ENCODE peak calls at places on chromosomes 11 and 22, in four cellular contexts. G, I, H and F are unnamed samples.

GRCh38 chr11:94834931-94835330 is 66.8 kb downstream of the AMOTL1 start:
- DNase-seq in G (no peak), H (peak; percentile 60), I (no peak), F (no peak)

GRCh38 chr22:38751422-38752346 is 4.1 kb downstream of the SUN2 start:
- DNase-seq in G (no peak), I (no peak), H (no peak), F (no peak)

GRCh38 chr11:196786-197731 is 4.2 kb downstream of the SCGB1C1 start:
- DNase-seq in I (no peak), H (no peak), G (no peak), F (no peak)

GRCh38 chr11:72430743-72431570 is 3.4 kb downstream of the CLPB start:
- DNase-seq in I (peak; percentile 74), G (no peak), H (peak; percentile 67), F (peak; percentile 52)

GRCh38 chr11:129503646-129504045 is 128.0 kb downstream of the BARX2 start:
- DNase-seq in I (no peak), G (no peak), H (no peak), F (no peak)

GRCh38 chr22:17112491-17113042 is 8.6 kb downstream of the TMEM121B start:
- DNase-seq in I (no peak), H (no peak), G (no peak), F (no peak)

GRCh38 chr11:27391336-27392015 is 28.5 kb upstream of the CCDC34 start:
- DNase-seq in G (peak; percentile 24), I (no peak), H (no peak), F (no peak)

GRCh38 chr11:19978668-19979518 is 181.4 kb downstream of the DBX1 start:
- DNase-seq in H (peak; percentile 86), G (no peak), I (no peak), F (no peak)

GRCh38 chr22:19723165-19723989 is at the start of gene GP1BB:
- DNase-seq in G (no peak), I (no peak), H (no peak), F (no peak)

GRCh38 chr11:14858404-14858803 is 33.6 kb downstream of the CYP2R1 start:
- DNase-seq in H (no peak), I (no peak), G (no peak), F (no peak)

GRCh38 chr11:69240332-69241074 is 53.5 kb upstream of the MYEOV start:
- DNase-seq in H (peak; percentile 25), I (no peak), G (no peak), F (no peak)

GRCh38 chr22:16987822-16988221 is 20.2 kb downstream of the GAB4 start:
- DNase-seq in I (no peak), G (no peak), H (no peak), F (no peak)

GRCh38 chr11:613369-613968 is 2.3 kb downstream of the IRF7 start:
- DNase-seq in G (peak; percentile 63), H (peak; percentile 30), I (peak; percentile 88), F (peak; percentile 81)

GRCh38 chr11:75986966-75987365 is 172.0 kb downstream of the UVRAG start:
- DNase-seq in G (no peak), H (no peak), I (no peak), F (no peak)

GRCh38 chr11:79439893-79440450 is 858 bp downstream of the TENM4 start:
- DNase-seq in G (peak; percentile 55), H (no peak), I (peak; percentile 76), F (no peak)

GRCh38 chr11:10305964-10306918 is 1.4 kb downstream of the ADM start:
- DNase-seq in G (no peak), I (peak; percentile 64), H (no peak), F (no peak)

GRCh38 chr22:50569896-50570535 is 7.3 kb upstream of the SYCE3 start:
- DNase-seq in I (no peak), G (no peak), H (no peak), F (no peak)

GRCh38 chr11:130781906-130782305 is 134.4 kb downstream of the SNX19 start:
- DNase-seq in I (no peak), G (no peak), H (peak; percentile 28), F (no peak)

GRCh38 chr22:37893583-37893983 is 12.5 kb upstream of the MICALL1 start:
- DNase-seq in G (no peak), H (no peak), I (no peak), F (no peak)

GRCh38 chr11:64359712-64360402 is 895 bp downstream of the RPS6KA4 start:
- DNase-seq in G (no peak), I (peak; percentile 67), H (no peak), F (no peak)

GRCh38 chr22:46428602-46429326 is 93.2 kb downstream of the TRMU start:
- DNase-seq in H (no peak), I (no peak), G (no peak), F (no peak)

GRCh38 chr11:104934594-104934993 is 33.8 kb downstream of the CASP4 start:
- DNase-seq in G (no peak), I (no peak), H (no peak), F (no peak)

GRCh38 chr11:113317297-113317696 is 2.9 kb downstream of the TTC12 start:
- DNase-seq in G (no peak), I (no peak), H (no peak), F (no peak)

GRCh38 chr11:120546312-120547205 is 35.0 kb downstream of the GRIK4 start:
- DNase-seq in I (no peak), H (peak; percentile 86), G (no peak), F (peak; percentile 57)

GRCh38 chr11:69642549-69642912 is 1.6 kb downstream of the CCND1 start:
- DNase-seq in G (no peak), I (peak; percentile 57), H (no peak), F (no peak)

GRCh38 chr11:20355221-20356219 is 8.0 kb upstream of the HTATIP2 start:
- DNase-seq in I (peak; percentile 56), H (peak; percentile 48), G (no peak), F (peak; percentile 64)

GRCh38 chr22:44369241-44369652 is 56.5 kb upstream of the SHISAL1 start:
- DNase-seq in I (no peak), G (no peak), H (no peak), F (no peak)

GRCh38 chr22:46031561-46031960 is 54.6 kb upstream of the WNT7B start:
- DNase-seq in I (no peak), G (no peak), H (no peak), F (no peak)

GRCh38 chr11:87397250-87397649 is 359.5 kb downstream of the TMEM135 start:
- DNase-seq in G (no peak), I (no peak), H (no peak), F (no peak)

GRCh38 chr11:36454551-36454950 is 55.5 kb downstream of the TRAF6 start:
- DNase-seq in H (no peak), I (no peak), G (no peak), F (no peak)

GRCh38 chr11:64900263-64900678 is 16.7 kb downstream of the ATG2A start:
- DNase-seq in H (no peak), I (no peak), G (no peak), F (no peak)

GRCh38 chr11:119671561-119672015 is 57.4 kb downstream of the NECTIN1 start:
- DNase-seq in G (no peak), I (peak; percentile 83), H (peak; percentile 65), F (no peak)

GRCh38 chr11:74726547-74727182 is 4.6 kb downstream of the CHRDL2 start:
- DNase-seq in I (peak; percentile 87), H (peak; percentile 75), G (peak; percentile 59), F (peak; percentile 56)

GRCh38 chr11:74519719-74520118 is 26.2 kb upstream of the LIPT2 start:
- DNase-seq in G (no peak), H (no peak), I (no peak), F (no peak)

GRCh38 chr22:39426380-39427043 is 26.9 kb downstream of the TAB1 start:
- DNase-seq in G (no peak), I (no peak), H (no peak), F (no peak)

GRCh38 chr11:128598755-128599154 is 11.4 kb upstream of the ETS1 start:
- DNase-seq in H (peak; percentile 42), G (no peak), I (no peak), F (no peak)

GRCh38 chr22:31246687-31247086 is 34.6 kb downstream of the LIMK2 start:
- DNase-seq in H (no peak), I (no peak), G (no peak), F (no peak)

GRCh38 chr22:31243339-31244043 is 31.4 kb downstream of the LIMK2 start:
- DNase-seq in I (no peak), H (no peak), G (no peak), F (no peak)

GRCh38 chr22:31244943-31245451 is 32.9 kb downstream of the LIMK2 start:
- DNase-seq in H (no peak), I (no peak), G (no peak), F (no peak)

GRCh38 chr22:31241936-31242335 is 29.8 kb downstream of the LIMK2 start:
- DNase-seq in I (no peak), H (peak; percentile 78), G (no peak), F (no peak)

GRCh38 chr22:31244044-31244942 is 32.2 kb downstream of the LIMK2 start:
- DNase-seq in G (no peak), I (peak; percentile 31), H (peak; percentile 91), F (no peak)
- H3K4me3 ChIP-seq in G (no peak overlapping the region), I (no peak overlapping the region), H (no peak overlapping the region), F (no peak overlapping the region)

GRCh38 chr11:32790916-32791315 is 3.5 kb downstream of the CCDC73 start:
- DNase-seq in G (no peak), I (no peak), H (no peak), F (no peak)

GRCh38 chr11:32794439-32794838 is at the start of gene CCDC73:
- DNase-seq in I (peak; percentile 0), G (no peak), H (no peak), F (no peak)

GRCh38 chr11:32796425-32796824 is 2.0 kb upstream of the CCDC73 start:
- DNase-seq in H (no peak), I (no peak), G (no peak), F (no peak)

GRCh38 chr11:32792111-32792947 is 2.1 kb downstream of the CCDC73 start:
- DNase-seq in G (no peak), H (no peak), I (no peak), F (no peak)

GRCh38 chr11:32792948-32793475 is 1.4 kb downstream of the CCDC73 start:
- DNase-seq in G (peak; percentile 27), H (peak; percentile 45), I (peak; percentile 39), F (peak; percentile 41)
- H3K4me3 ChIP-seq in G (no peak overlapping the region), H (no peak overlapping the region), I (peak overlapping the region; percentile 18), F (no peak overlapping the region)

DNA sequence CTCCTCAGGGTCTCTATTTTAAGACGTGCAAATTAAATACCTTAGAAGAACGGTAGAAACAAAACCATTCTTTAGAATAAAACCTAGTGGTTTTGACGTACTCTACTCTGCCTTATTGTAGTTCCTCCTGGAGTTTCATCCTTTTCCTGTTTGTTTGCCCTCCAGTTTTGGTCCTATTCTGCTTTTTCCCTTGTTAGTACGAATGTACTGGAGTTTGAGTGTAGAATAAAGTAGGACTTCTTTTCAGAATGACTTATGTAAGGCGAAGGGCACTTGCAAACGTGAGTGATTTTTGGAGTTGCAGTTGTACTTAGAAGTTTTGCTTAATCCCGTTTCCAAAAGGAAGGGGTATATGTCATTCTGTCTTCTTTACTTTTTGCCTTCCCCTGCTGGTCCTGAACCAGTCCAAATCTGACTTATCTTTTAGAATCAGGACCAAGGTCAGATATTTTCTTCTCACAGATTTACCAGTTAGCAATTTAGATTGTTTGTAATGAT is 1.4 kb downstream of the SIK2 start:
- DNase-seq in G (no peak), I (no peak), H (no peak), F (no peak)
- H3K4me3 ChIP-seq in G (peak overlapping the region; percentile 89), I (peak overlapping the region; percentile 95), H (peak overlapping the region; percentile 92), F (peak overlapping the region; percentile 92)

GRCh38 chr11:66674964-66675602 is 2.6 kb downstream of the RBM4B start:
- DNase-seq in H (no peak), G (no peak), I (no peak), F (no peak)
- H3K4me3 ChIP-seq in H (no peak overlapping the region), G (no peak overlapping the region), I (no peak overlapping the region), F (no peak overlapping the region)

GRCh38 chr22:40463727-40464126 is 93.3 kb downstream of the SGSM3 start:
- DNase-seq in H (no peak), G (no peak), I (no peak), F (no peak)
- H3K4me3 ChIP-seq in H (no peak overlapping the region), G (no peak overlapping the region), I (no peak overlapping the region), F (no peak overlapping the region)